ENCODE peak calls at places on chromosomes 11 and 22, in four cellular contexts. One of them, this sample, is unnamed.

GRCh38 chr11:33182246-33182878 is 21.1 kb upstream of the CSTF3 start:
- DNase-seq in adrenal gland: no peak
- DNase-seq in spleen: no peak
- DNase-seq in neural progenitor cell: no peak
- DNase-seq in this sample: no peak

GRCh38 chr11:13287026-13287425 is 9.4 kb downstream of the BMAL1 start:
- DNase-seq in adrenal gland: no peak
- DNase-seq in spleen: no peak
- DNase-seq in neural progenitor cell: no peak
- DNase-seq in this sample: no peak

GRCh38 chr11:69365567-69365966 is 71.6 kb downstream of the MYEOV start:
- DNase-seq in adrenal gland: peak; percentile 5
- DNase-seq in spleen: no peak
- DNase-seq in neural progenitor cell: no peak
- DNase-seq in this sample: no peak

GRCh38 chr11:1652778-1653540 is 23.4 kb downstream of the KRTAP5-5 start:
- DNase-seq in adrenal gland: peak; percentile 82
- DNase-seq in spleen: peak; percentile 95
- DNase-seq in neural progenitor cell: peak; percentile 85
- DNase-seq in this sample: peak; percentile 87

GRCh38 chr11:108122166-108122628 is 830 bp downstream of the ACAT1 start:
- DNase-seq in adrenal gland: no peak
- DNase-seq in spleen: no peak
- DNase-seq in neural progenitor cell: peak; percentile 31
- DNase-seq in this sample: no peak

GRCh38 chr22:26474687-26475086 is 8.9 kb downstream of the HPS4 start:
- DNase-seq in adrenal gland: no peak
- DNase-seq in spleen: no peak
- DNase-seq in neural progenitor cell: no peak
- DNase-seq in this sample: no peak

GRCh38 chr11:102306048-102306575 is 11.2 kb upstream of the BIRC3 start:
- DNase-seq in adrenal gland: no peak
- DNase-seq in spleen: no peak
- DNase-seq in neural progenitor cell: no peak
- DNase-seq in this sample: no peak

GRCh38 chr22:28952857-28953256 is 69.5 kb downstream of the ZNRF3 start:
- DNase-seq in adrenal gland: no peak
- DNase-seq in spleen: no peak
- DNase-seq in neural progenitor cell: no peak
- DNase-seq in this sample: no peak

GRCh38 chr22:27919943-27920755 is 1.1 kb upstream of the PITPNB start:
- DNase-seq in adrenal gland: no peak
- DNase-seq in spleen: no peak
- DNase-seq in neural progenitor cell: peak; percentile 84
- DNase-seq in this sample: peak; percentile 21

GRCh38 chr11:64037027-64037633 is 1.4 kb downstream of the FLRT1 start:
- DNase-seq in adrenal gland: no peak
- DNase-seq in spleen: no peak
- DNase-seq in neural progenitor cell: peak; percentile 38
- DNase-seq in this sample: no peak

GRCh38 chr11:2867722-2868548 is 17.6 kb downstream of the CDKN1C start:
- DNase-seq in adrenal gland: no peak
- DNase-seq in spleen: no peak
- DNase-seq in neural progenitor cell: peak; percentile 79
- DNase-seq in this sample: no peak

GRCh38 chr11:113091578-113091844 is 130.3 kb downstream of the NCAM1 start:
- DNase-seq in adrenal gland: no peak
- DNase-seq in spleen: no peak
- DNase-seq in neural progenitor cell: no peak
- DNase-seq in this sample: no peak

GRCh38 chr11:17208257-17208999 is 642 bp upstream of the PIK3C2A start:
- DNase-seq in adrenal gland: peak; percentile 56
- DNase-seq in spleen: no peak
- DNase-seq in neural progenitor cell: peak; percentile 86
- DNase-seq in this sample: no peak

GRCh38 chr22:48757581-48757980 is 1070.1 kb downstream of the BRD1 start:
- DNase-seq in adrenal gland: peak; percentile 10
- DNase-seq in spleen: peak; percentile 71
- DNase-seq in neural progenitor cell: no peak
- DNase-seq in this sample: no peak

GRCh38 chr11:47918882-47919495 is 61.4 kb upstream of the PTPRJ start:
- DNase-seq in adrenal gland: no peak
- DNase-seq in spleen: peak; percentile 14
- DNase-seq in neural progenitor cell: no peak
- DNase-seq in this sample: no peak

GRCh38 chr11:132941024-132941646 is 591.2 kb downstream of the OPCML start:
- DNase-seq in adrenal gland: peak; percentile 25
- DNase-seq in spleen: no peak
- DNase-seq in neural progenitor cell: peak; percentile 45
- DNase-seq in this sample: no peak

GRCh38 chr22:20185750-20186149 is 34.9 kb upstream of the CCDC188 start:
- DNase-seq in adrenal gland: no peak
- DNase-seq in spleen: no peak
- DNase-seq in neural progenitor cell: no peak
- DNase-seq in this sample: no peak

GRCh38 chr22:22076937-22077703 is 94.5 kb upstream of the TOP3B start:
- DNase-seq in adrenal gland: no peak
- DNase-seq in spleen: no peak
- DNase-seq in neural progenitor cell: no peak
- DNase-seq in this sample: no peak

GRCh38 chr11:100629671-100630070 is 57.4 kb upstream of the ARHGAP42 start:
- DNase-seq in adrenal gland: no peak
- DNase-seq in spleen: no peak
- DNase-seq in neural progenitor cell: no peak
- DNase-seq in this sample: no peak

GRCh38 chr22:31272522-31273446 is 19.5 kb downstream of the PIK3IP1 start:
- DNase-seq in adrenal gland: peak; percentile 67
- DNase-seq in spleen: no peak
- DNase-seq in neural progenitor cell: peak; percentile 89
- DNase-seq in this sample: no peak

GRCh38 chr11:69309800-69310280 is 15.9 kb downstream of the MYEOV start:
- DNase-seq in adrenal gland: no peak
- DNase-seq in spleen: no peak
- DNase-seq in neural progenitor cell: no peak
- DNase-seq in this sample: no peak

GRCh38 chr11:120501976-120502755 is 9.4 kb upstream of the GRIK4 start:
- DNase-seq in adrenal gland: no peak
- DNase-seq in spleen: no peak
- DNase-seq in neural progenitor cell: no peak
- DNase-seq in this sample: no peak

GRCh38 chr11:103530257-103530656 is 421.0 kb downstream of the DYNC2H1 start:
- DNase-seq in adrenal gland: no peak
- DNase-seq in spleen: no peak
- DNase-seq in neural progenitor cell: no peak
- DNase-seq in this sample: no peak

GRCh38 chr11:9251306-9251705 is 13.8 kb downstream of the DENND5A start:
- DNase-seq in adrenal gland: no peak
- DNase-seq in spleen: no peak
- DNase-seq in neural progenitor cell: no peak
- DNase-seq in this sample: no peak

GRCh38 chr11:46710821-46711269 is 8.2 kb upstream of the F2 start:
- DNase-seq in adrenal gland: peak; percentile 68
- DNase-seq in spleen: no peak
- DNase-seq in neural progenitor cell: no peak
- DNase-seq in this sample: peak; percentile 86

GRCh38 chr11:119791701-119792151 is 62.7 kb upstream of the NECTIN1 start:
- DNase-seq in adrenal gland: no peak
- DNase-seq in spleen: peak; percentile 27
- DNase-seq in neural progenitor cell: peak; percentile 58
- DNase-seq in this sample: no peak

GRCh38 chr11:111777094-111778046 is 11.2 kb upstream of the PPP2R1B start:
- DNase-seq in adrenal gland: peak; percentile 38
- DNase-seq in spleen: no peak
- DNase-seq in neural progenitor cell: peak; percentile 78
- DNase-seq in this sample: no peak

GRCh38 chr11:22192289-22192641 is 620 bp upstream of the ANO5 start:
- DNase-seq in adrenal gland: no peak
- DNase-seq in spleen: no peak
- DNase-seq in neural progenitor cell: peak; percentile 61
- DNase-seq in this sample: no peak

GRCh38 chr11:84218318-84218717 is 932.2 kb upstream of the CCDC90B start:
- DNase-seq in adrenal gland: no peak
- DNase-seq in spleen: no peak
- DNase-seq in neural progenitor cell: no peak
- DNase-seq in this sample: no peak

GRCh38 chr11:129702410-129703390 is 112.9 kb upstream of the TMEM45B start:
- DNase-seq in adrenal gland: no peak
- DNase-seq in spleen: no peak
- DNase-seq in neural progenitor cell: no peak
- DNase-seq in this sample: no peak

GRCh38 chr22:47071078-47071811 is 308.8 kb downstream of the TBC1D22A start:
- DNase-seq in adrenal gland: no peak
- DNase-seq in spleen: peak; percentile 47
- DNase-seq in neural progenitor cell: no peak
- DNase-seq in this sample: no peak

GRCh38 chr11:75276696-75277095 is 36.1 kb downstream of the TPBGL start:
- DNase-seq in adrenal gland: peak; percentile 2
- DNase-seq in spleen: peak; percentile 47
- DNase-seq in neural progenitor cell: no peak
- DNase-seq in this sample: no peak

GRCh38 chr11:68408512-68408911 is 52.0 kb upstream of the PPP6R3 start:
- DNase-seq in adrenal gland: no peak
- DNase-seq in spleen: no peak
- DNase-seq in neural progenitor cell: no peak
- DNase-seq in this sample: no peak

GRCh38 chr11:102940714-102941588 is 14.6 kb downstream of the MMP13 start:
- DNase-seq in adrenal gland: peak; percentile 52
- DNase-seq in spleen: no peak
- DNase-seq in neural progenitor cell: peak; percentile 88
- DNase-seq in this sample: no peak

GRCh38 chr11:46234261-46234660 is 43.2 kb upstream of the CREB3L1 start:
- DNase-seq in adrenal gland: no peak
- DNase-seq in spleen: no peak
- DNase-seq in neural progenitor cell: peak; percentile 85
- DNase-seq in this sample: no peak

GRCh38 chr11:113271551-113272245 is 42.7 kb upstream of the TTC12 start:
- DNase-seq in adrenal gland: no peak
- DNase-seq in spleen: no peak
- DNase-seq in neural progenitor cell: no peak
- DNase-seq in this sample: no peak

GRCh38 chr22:47325249-47325648 is 562.8 kb downstream of the TBC1D22A start:
- DNase-seq in adrenal gland: no peak
- DNase-seq in spleen: no peak
- DNase-seq in neural progenitor cell: no peak
- DNase-seq in this sample: no peak

GRCh38 chr22:19761500-19762314 is 1.1 kb downstream of the TBX1 start:
- DNase-seq in adrenal gland: no peak
- DNase-seq in spleen: no peak
- DNase-seq in neural progenitor cell: peak; percentile 61
- DNase-seq in this sample: no peak

GRCh38 chr11:121443688-121444275 is 8.3 kb upstream of the SORL1 start:
- DNase-seq in adrenal gland: no peak
- DNase-seq in spleen: no peak
- DNase-seq in neural progenitor cell: no peak
- DNase-seq in this sample: no peak

GRCh38 chr11:63445720-63446119 is 45.2 kb downstream of the PLAAT5 start:
- DNase-seq in adrenal gland: no peak
- DNase-seq in spleen: no peak
- DNase-seq in neural progenitor cell: no peak
- DNase-seq in this sample: no peak

GRCh38 chr11:118622376-118623290 is 15.2 kb downstream of the PHLDB1 start:
- DNase-seq in adrenal gland: peak; percentile 75
- DNase-seq in spleen: peak; percentile 58
- DNase-seq in neural progenitor cell: peak; percentile 49
- DNase-seq in this sample: peak; percentile 72
- H3K4me1 ChIP-seq in adrenal gland: peaks cover 36% of the 10 kb centered on the region
- H3K4me1 ChIP-seq in spleen: peaks cover 59% of the 10 kb centered on the region
- H3K4me1 ChIP-seq in neural progenitor cell: peaks cover 43% of the 10 kb centered on the region
- H3K4me1 ChIP-seq in this sample: peaks cover 45% of the 10 kb centered on the region

DNA sequence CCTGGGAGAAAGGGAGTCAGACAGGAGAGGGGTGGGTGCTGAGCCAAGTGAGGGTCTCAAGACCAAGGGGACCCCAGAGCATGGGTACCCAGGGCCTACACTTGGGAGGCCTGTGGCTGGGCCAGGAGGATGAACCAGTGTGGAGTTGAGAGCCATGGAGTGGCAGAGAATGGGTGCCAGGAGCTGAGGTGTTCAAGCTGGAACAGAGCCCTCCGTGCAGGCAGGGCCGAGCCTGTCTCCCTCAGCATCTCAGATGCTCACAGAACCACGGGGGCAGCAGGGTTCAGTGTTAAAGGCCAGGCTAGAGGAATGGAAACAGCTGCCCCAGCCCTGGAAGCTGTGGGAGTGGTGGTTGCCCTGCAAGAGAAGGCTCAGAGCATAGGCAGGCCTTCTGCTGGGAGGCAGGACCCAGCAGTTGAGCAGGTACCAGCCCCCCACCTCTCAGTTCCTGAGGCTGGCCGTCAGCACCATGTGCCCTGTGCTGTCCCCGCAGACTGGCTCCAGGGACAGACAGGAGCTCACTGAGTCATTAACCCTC is 32.3 kb downstream of the RSPH14 start:
- DNase-seq in adrenal gland: no peak
- DNase-seq in spleen: no peak
- DNase-seq in neural progenitor cell: no peak
- DNase-seq in this sample: no peak
- H3K4me1 ChIP-seq in adrenal gland: no peaks in the 10 kb centered on the region
- H3K4me1 ChIP-seq in spleen: peaks cover 30% of the 10 kb centered on the region
- H3K4me1 ChIP-seq in neural progenitor cell: no peaks in the 10 kb centered on the region
- H3K4me1 ChIP-seq in this sample: no peaks in the 10 kb centered on the region

GRCh38 chr11:62399172-62399867 is 19.5 kb upstream of the SCGB1A1 start:
- DNase-seq in adrenal gland: no peak
- DNase-seq in spleen: peak; percentile 40
- DNase-seq in neural progenitor cell: no peak
- DNase-seq in this sample: no peak
- H3K4me1 ChIP-seq in adrenal gland: no peaks in the 10 kb centered on the region
- H3K4me1 ChIP-seq in spleen: peaks cover 73% of the 10 kb centered on the region
- H3K4me1 ChIP-seq in neural progenitor cell: peaks cover 5% of the 10 kb centered on the region
- H3K4me1 ChIP-seq in this sample: peaks cover 35% of the 10 kb centered on the region

GRCh38 chr22:37553725-37554124 is 6.6 kb upstream of the CDC42EP1 start:
- DNase-seq in adrenal gland: no peak
- DNase-seq in spleen: no peak
- DNase-seq in neural progenitor cell: no peak
- DNase-seq in this sample: no peak

GRCh38 chr22:37549704-37550059 is 10.6 kb upstream of the CDC42EP1 start:
- DNase-seq in adrenal gland: peak; percentile 79
- DNase-seq in spleen: no peak
- DNase-seq in neural progenitor cell: peak; percentile 40
- DNase-seq in this sample: no peak

GRCh38 chr22:37555029-37555428 is 5.3 kb upstream of the CDC42EP1 start:
- DNase-seq in adrenal gland: no peak
- DNase-seq in spleen: no peak
- DNase-seq in neural progenitor cell: no peak
- DNase-seq in this sample: no peak

GRCh38 chr22:37552560-37553163 is 7.6 kb upstream of the CDC42EP1 start:
- DNase-seq in adrenal gland: peak; percentile 40
- DNase-seq in spleen: no peak
- DNase-seq in neural progenitor cell: peak; percentile 94
- DNase-seq in this sample: peak; percentile 66

DNA sequence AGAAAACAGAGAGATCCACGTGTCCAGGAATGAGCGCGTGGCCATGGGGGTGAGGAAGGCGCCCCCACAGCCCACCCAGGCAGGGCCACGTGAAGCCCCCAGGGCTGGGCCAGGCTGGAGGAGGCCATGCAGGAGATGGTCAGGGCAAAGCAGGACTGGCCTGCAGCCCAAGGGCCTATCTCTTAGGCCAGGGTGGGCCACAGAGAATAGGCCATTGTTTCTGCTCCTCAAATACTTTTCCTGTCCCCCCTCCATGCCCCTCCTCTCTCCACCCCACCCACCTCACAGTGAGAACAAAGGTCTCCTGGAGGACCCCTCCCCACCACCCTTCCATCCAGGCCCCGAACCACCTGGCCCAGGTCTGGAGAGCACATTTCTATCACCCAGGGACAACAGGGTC is 8.3 kb upstream of the CDC42EP1 start:
- DNase-seq in adrenal gland: peak; percentile 16
- DNase-seq in spleen: no peak
- DNase-seq in neural progenitor cell: peak; percentile 56
- DNase-seq in this sample: no peak
- H3K4me1 ChIP-seq in adrenal gland: peaks cover 22% of the 10 kb centered on the region
- H3K4me1 ChIP-seq in spleen: peaks cover 57% of the 10 kb centered on the region
- H3K4me1 ChIP-seq in neural progenitor cell: peaks cover 47% of the 10 kb centered on the region
- H3K4me1 ChIP-seq in this sample: peaks cover 9% of the 10 kb centered on the region